ENCODE peak calls at places on chromosomes 2 and 18, in nine cellular contexts. Q is foreskin fibroblast, A is BJ, N is left lung, Z is lung, I is right atrium auricular region, J is fibroblast of the aortic adventitia, L is choroid plexus epithelial cell, T is cardiac muscle cell. S is an unnamed sample.

GRCh38 chr2:222057249-222058073 is 241.3 kb downstream of the PAX3 start:
- DNase-seq in Q (no peak), I (no peak), Z (no peak), N (no peak), A (no peak), L (peak), J (peak), T (peak), S (no peak)

GRCh38 chr18:9712130-9712577 is 4.1 kb downstream of the RAB31 start:
- DNase-seq in Z (no peak), T (no peak), L (no peak), N (no peak), J (no peak), I (peak), A (no peak), Q (no peak), S (peak)

GRCh38 chr18:8264861-8265411 is 344.3 kb upstream of the RAB12 start:
- DNase-seq in Q (no peak), T (peak), A (no peak), Z (no peak), J (peak), L (peak), N (no peak), I (no peak), S (no peak)

GRCh38 chr2:64202206-64202864 is 58.1 kb upstream of the PELI1 start:
- DNase-seq in T (no peak), N (no peak), Z (no peak), J (peak), I (no peak), L (peak), Q (no peak), A (peak), S (no peak)

GRCh38 chr2:30358822-30359221 is 88.2 kb upstream of the LCLAT1 start:
- DNase-seq in L (no peak), T (no peak), A (no peak), J (no peak), Q (no peak), Z (no peak), I (no peak), N (no peak), S (no peak)

GRCh38 chr18:52499646-52500045 is 159.6 kb downstream of the DCC start:
- DNase-seq in N (no peak), Q (peak), I (no peak), Z (no peak), A (no peak), L (no peak), T (no peak), J (no peak), S (no peak)

GRCh38 chr2:38016177-38016576 is 59.8 kb downstream of the CYP1B1 start:
- DNase-seq in A (no peak), Q (peak), J (no peak), I (no peak), Z (no peak), T (no peak), N (no peak), L (no peak), S (no peak)

GRCh38 chr2:128282976-128283810 is 35.5 kb downstream of the HS6ST1 start:
- DNase-seq in L (no peak), I (no peak), Q (no peak), T (peak), Z (no peak), J (no peak), N (no peak), A (no peak), S (no peak)

GRCh38 chr2:99780276-99780675 is 290.5 kb upstream of the REV1 start:
- DNase-seq in A (no peak), Q (no peak), Z (no peak), J (no peak), I (no peak), T (no peak), N (no peak), L (no peak), S (no peak)

GRCh38 chr2:66252002-66252545 is 182.9 kb upstream of the MEIS1 start:
- DNase-seq in I (no peak), Q (no peak), T (no peak), Z (no peak), L (no peak), N (no peak), J (no peak), A (no peak), S (no peak)

GRCh38 chr2:173831312-173832229 is 133.6 kb downstream of the SP3 start:
- DNase-seq in L (peak), T (peak), N (peak), A (no peak), I (no peak), J (peak), Q (peak), Z (peak), S (no peak)

GRCh38 chr2:234343297-234343696 is 153.6 kb downstream of the ARL4C start:
- DNase-seq in I (no peak), A (no peak), N (no peak), J (no peak), T (no peak), Q (no peak), L (no peak), Z (no peak), S (no peak)

GRCh38 chr18:48572402-48573126 is 33.7 kb downstream of the CTIF start:
- DNase-seq in J (peak), A (no peak), N (no peak), I (no peak), L (peak), Z (no peak), T (no peak), Q (no peak), S (no peak)

GRCh38 chr2:11248-11941 is 34.9 kb downstream of the FAM110C start:
- DNase-seq in A (no peak), L (peak), Q (no peak), Z (peak), N (no peak), T (no peak), J (no peak), I (no peak), S (no peak)

GRCh38 chr18:23619388-23619873 is 33.1 kb upstream of the NPC1 start:
- DNase-seq in N (peak), J (peak), L (peak), T (peak), Z (no peak), A (no peak), Q (no peak), I (peak), S (no peak)

GRCh38 chr2:46632349-46632748 is 153.0 kb downstream of the TMEM247 start:
- DNase-seq in I (no peak), Q (peak), A (peak), Z (no peak), T (peak), J (peak), L (peak), N (no peak), S (no peak)

GRCh38 chr2:203191958-203192357 is 46.9 kb upstream of the CYP20A1 start:
- DNase-seq in N (no peak), Q (no peak), L (no peak), I (no peak), A (no peak), Z (no peak), T (no peak), J (no peak), S (no peak)

GRCh38 chr2:168289880-168290279 is 42.5 kb upstream of the STK39 start:
- DNase-seq in Q (no peak), L (no peak), T (no peak), I (no peak), Z (no peak), N (no peak), A (no peak), J (no peak), S (no peak)

GRCh38 chr2:239246723-239247122 is 154.1 kb downstream of the HDAC4 start:
- DNase-seq in J (no peak), A (no peak), L (no peak), Z (no peak), N (no peak), I (no peak), T (no peak), Q (no peak), S (no peak)

GRCh38 chr2:161438598-161438997 is 22.5 kb downstream of the TBR1 start:
- DNase-seq in Z (no peak), I (no peak), Q (no peak), L (no peak), N (no peak), J (no peak), T (no peak), A (no peak), S (no peak)

GRCh38 chr2:98479959-98480524 is 35.4 kb downstream of the INPP4A start:
- DNase-seq in A (no peak), J (peak), Q (no peak), N (no peak), Z (no peak), L (peak), T (peak), I (no peak), S (no peak)

DNA sequence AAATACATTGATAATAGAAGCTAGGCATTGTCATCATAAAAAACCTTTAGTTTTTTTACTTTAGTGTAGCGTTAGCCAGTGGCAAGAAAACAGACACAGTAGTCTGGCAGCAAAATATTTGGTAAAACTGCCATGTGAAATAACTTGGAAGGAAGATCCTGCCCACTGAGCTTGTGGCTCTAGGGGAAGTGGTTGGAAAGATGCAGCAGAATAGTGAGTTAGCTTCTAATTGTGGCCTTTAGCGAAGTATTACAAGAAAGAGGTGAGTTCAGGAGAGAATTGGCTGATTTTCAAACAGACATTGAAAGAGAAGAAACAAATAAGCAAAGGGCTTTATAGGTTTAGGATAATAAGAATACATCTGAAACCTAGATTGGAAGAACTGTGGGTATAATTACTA is 1887.8 kb upstream of the CELF4 start:
- DNase-seq in I (no peak), J (no peak), Z (no peak), T (no peak), L (no peak), N (no peak), A (no peak), Q (no peak), S (no peak)
- H3K4me3 ChIP-seq in I (no peak), J (no peak), Z (no peak), T (no peak), L (no peak), N (no peak), A (no peak), Q (no peak), S (no peak)

DNA sequence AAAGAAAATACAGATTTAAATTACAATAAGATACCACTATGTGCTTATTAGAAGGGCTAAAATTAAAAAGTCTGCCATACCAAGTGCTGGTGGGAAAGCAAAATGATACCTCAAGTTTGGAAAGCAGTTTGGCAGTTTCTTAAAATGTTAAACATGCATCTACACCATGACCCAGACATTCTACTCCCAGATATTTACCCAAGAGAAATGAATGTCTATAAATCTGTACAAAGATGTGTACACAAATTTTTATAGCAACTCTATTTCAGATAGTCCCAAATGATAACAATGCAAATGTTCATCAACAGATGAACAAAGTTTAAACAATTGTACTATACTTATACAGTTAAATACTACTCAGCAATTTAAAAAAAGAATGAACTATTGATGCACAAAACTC is 7.1 kb upstream of the DSG4 start:
- DNase-seq in T (no peak), J (no peak), L (no peak), N (no peak), A (no peak), I (no peak), Z (no peak), Q (no peak), S (no peak)
- TF ChIP-seq CTCF in T (no peak), J (no peak), L (no peak), N (no peak), A (no peak), I (no peak), Z (no peak), Q (no peak), S (no peak)

GRCh38 chr2:233085037-233085838 is 25.1 kb downstream of the INPP5D start:
- DNase-seq in A (no peak), L (no peak), I (no peak), Q (no peak), Z (no peak), N (no peak), J (no peak), T (no peak), S (peak)
- H3K4me3 ChIP-seq in A (no peak), L (no peak), I (no peak), Q (no peak), Z (no peak), N (no peak), J (no peak), T (no peak), S (no peak)

GRCh38 chr2:132372276-132372675 is 44.3 kb upstream of the GPR39 start:
- DNase-seq in Z (no peak), N (no peak), A (no peak), T (no peak), I (no peak), L (peak), Q (no peak), J (no peak), S (no peak)
- TF ChIP-seq CTCF in Z (no peak), N (no peak), A (no peak), T (no peak), I (no peak), L (no peak), Q (no peak), J (no peak), S (no peak)

GRCh38 chr2:70104231-70105111 is 17.2 kb downstream of the PCBP1 start:
- DNase-seq in Z (no peak), A (no peak), N (no peak), I (no peak), Q (peak), L (peak), T (peak), J (peak), S (no peak)
- H3K4me3 ChIP-seq in Z (no peak), A (no peak), N (no peak), I (no peak), Q (no peak), L (no peak), T (peak), J (no peak), S (no peak)

DNA sequence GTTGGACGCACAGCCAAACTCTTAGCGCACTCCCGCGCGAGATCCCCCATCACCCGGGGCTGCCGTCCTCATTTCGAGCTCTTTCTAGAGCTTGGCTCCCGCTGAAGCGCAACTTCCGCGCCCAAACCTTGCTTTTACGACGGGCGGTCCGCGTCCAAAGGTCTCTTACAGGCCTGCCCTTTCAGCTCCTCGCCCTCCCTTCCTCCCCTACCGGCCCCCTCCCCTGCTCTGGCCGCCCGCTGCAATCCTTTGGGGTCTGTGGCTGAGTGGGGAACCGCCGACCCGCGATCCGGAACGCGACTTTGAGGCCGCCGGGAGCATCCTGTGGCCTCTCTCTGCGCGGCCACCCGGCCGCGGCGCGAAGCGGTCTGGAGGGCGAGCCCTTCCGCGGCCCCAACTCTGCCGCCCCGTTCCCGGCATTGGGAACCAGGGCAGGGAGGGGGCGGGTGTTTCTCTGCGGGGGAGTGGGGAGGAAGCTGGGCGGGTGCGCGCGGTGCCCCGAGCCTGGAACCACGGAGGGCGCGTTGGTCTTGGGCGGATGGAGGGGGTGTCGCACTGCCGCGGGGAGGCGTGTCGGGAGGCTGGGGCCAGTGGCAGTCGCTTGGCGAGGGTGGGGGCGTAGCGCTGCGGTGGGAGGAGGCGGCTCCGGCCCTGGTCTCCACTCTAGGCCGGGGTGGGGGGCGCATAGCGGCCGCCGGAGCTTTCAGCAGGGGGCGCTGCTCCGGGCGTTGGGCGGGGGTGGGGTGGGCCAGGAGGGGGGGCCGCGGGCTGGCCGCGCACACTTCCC is at the start of gene GDF7:
- DNase-seq in N (no peak), I (no peak), T (peak), J (peak), Z (no peak), Q (no peak), L (no peak), A (no peak), S (no peak)
- TF ChIP-seq CTCF in N (no peak), I (no peak), T (peak), J (no peak), Z (no peak), Q (peak), L (peak), A (peak), S (no peak)

GRCh38 chr2:215138466-215138865 is at the start of gene ABCA12:
- DNase-seq in J (no peak), Z (no peak), N (no peak), I (no peak), T (no peak), L (no peak), Q (no peak), A (no peak), S (no peak)
- H3K4me3 ChIP-seq in J (no peak), Z (no peak), N (no peak), I (no peak), T (no peak), L (no peak), Q (no peak), A (no peak), S (no peak)

DNA sequence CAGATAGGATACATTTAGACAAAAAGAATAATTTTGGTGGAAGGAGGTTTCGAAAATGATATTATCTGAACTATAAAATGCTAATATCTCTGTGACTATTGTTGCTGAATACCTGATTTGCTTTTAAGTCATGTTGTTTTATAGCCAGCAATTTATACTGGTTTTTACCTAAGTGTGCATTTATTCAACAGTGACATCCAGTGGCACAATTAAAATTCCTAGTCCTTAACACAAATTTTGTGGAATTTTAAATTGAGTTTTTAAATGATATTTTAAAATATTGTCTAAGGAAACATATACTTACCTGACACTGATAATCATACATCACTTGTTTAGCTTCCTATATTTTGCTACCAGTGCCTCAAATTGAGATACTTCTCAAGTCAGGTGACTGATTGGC is 144.8 kb downstream of the ARHGAP28 start:
- DNase-seq in Q (no peak), N (no peak), I (no peak), A (no peak), L (peak), J (peak), T (no peak), Z (no peak), S (no peak)
- TF ChIP-seq CTCF in Q (no peak), N (no peak), I (no peak), A (no peak), L (peak), J (peak), T (peak), Z (no peak), S (no peak)

GRCh38 chr2:233082934-233083755 is 23.0 kb downstream of the INPP5D start:
- DNase-seq in N (no peak), A (no peak), I (no peak), L (no peak), J (no peak), T (no peak), Z (no peak), Q (no peak), S (no peak)

GRCh38 chr2:233082222-233082933 is 22.2 kb downstream of the INPP5D start:
- DNase-seq in Q (no peak), I (no peak), N (no peak), A (no peak), T (no peak), Z (no peak), J (no peak), L (no peak), S (no peak)

GRCh38 chr2:233081232-233081730 is 21.1 kb downstream of the INPP5D start:
- DNase-seq in Z (no peak), I (no peak), Q (no peak), L (no peak), J (no peak), T (no peak), N (no peak), A (no peak), S (no peak)

GRCh38 chr2:233080836-233081229 is 20.7 kb downstream of the INPP5D start:
- DNase-seq in Q (no peak), I (no peak), T (no peak), L (no peak), N (no peak), J (no peak), Z (no peak), A (no peak), S (no peak)

DNA sequence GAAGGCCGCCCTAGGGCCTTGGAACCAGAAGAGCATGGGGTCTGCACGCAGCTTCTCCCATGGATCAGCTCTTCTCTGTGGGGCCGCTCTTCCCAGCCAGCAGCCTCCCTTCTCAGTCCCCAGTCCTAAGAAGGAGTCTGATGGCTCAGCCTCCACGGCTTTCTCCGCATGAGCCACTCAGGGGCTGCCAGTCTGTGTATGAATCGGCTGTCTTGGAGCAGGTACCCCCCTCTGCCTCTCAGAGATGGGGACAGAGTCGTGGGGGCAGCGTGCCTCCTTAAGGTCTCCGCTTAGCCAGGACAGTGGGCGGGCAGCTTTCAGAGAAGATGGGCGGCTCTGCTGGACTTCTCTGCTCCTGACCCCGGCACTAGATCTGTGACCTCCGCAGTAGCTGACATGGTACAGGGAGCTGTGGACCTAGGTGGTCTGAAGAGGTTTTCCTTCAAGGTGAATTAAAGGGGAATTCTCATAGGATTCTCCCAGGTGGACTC is 21.6 kb downstream of the INPP5D start:
- DNase-seq in N (no peak), L (no peak), Z (no peak), I (no peak), T (no peak), J (no peak), A (no peak), Q (no peak), S (no peak)
- H3K4me3 ChIP-seq in N (no peak), L (no peak), Z (no peak), I (no peak), T (no peak), J (no peak), A (no peak), Q (no peak), S (no peak)

S was measured in lower leg skin.